ENCODE peak calls at places on chromosomes 11 and 22, in eight cellular contexts. B, E, H, N, D, Y, J and L are unnamed samples.

GRCh38 chr11:121416909-121417567 is 35.1 kb upstream of the SORL1 start:
- DNase-seq in J (peak; percentile 77), H (no peak), D (peak; percentile 85), B (peak; percentile 83), Y (peak; percentile 93), N (peak; percentile 80), E (peak; percentile 77), L (no peak)

GRCh38 chr11:12770966-12771597 is 96.9 kb downstream of the TEAD1 start:
- DNase-seq in Y (no peak), H (no peak), D (no peak), B (no peak), J (no peak), E (peak; percentile 89), N (no peak), L (no peak)

GRCh38 chr22:35231585-35232084 is 25.7 kb upstream of the HMGXB4 start:
- DNase-seq in H (peak; percentile 68), N (peak; percentile 88), B (peak; percentile 70), Y (no peak), D (peak; percentile 18), J (peak; percentile 34), E (peak; percentile 69), L (peak; percentile 75)

GRCh38 chr11:62477927-62478326 is 59.1 kb downstream of the SCGB1A1 start:
- DNase-seq in Y (no peak), D (no peak), J (no peak), B (no peak), N (no peak), H (no peak), E (no peak), L (no peak)

GRCh38 chr22:50121202-50121740 is 31.5 kb downstream of the MOV10L1 start:
- DNase-seq in B (no peak), J (no peak), D (no peak), N (no peak), E (no peak), H (no peak), Y (no peak), L (no peak)

GRCh38 chr22:49209452-49210195 is 618.0 kb downstream of the BRD1 start:
- DNase-seq in J (no peak), B (peak; percentile 22), Y (peak; percentile 28), E (no peak), D (no peak), N (no peak), H (no peak), L (no peak)

GRCh38 chr11:130725417-130726233 is 190.7 kb downstream of the SNX19 start:
- DNase-seq in E (peak; percentile 68), N (no peak), Y (no peak), D (no peak), B (no peak), J (no peak), H (no peak), L (no peak)

GRCh38 chr11:61516675-61517516 is 8.3 kb downstream of the LRRC10B start:
- DNase-seq in E (no peak), D (no peak), Y (no peak), H (peak; percentile 81), B (no peak), N (peak; percentile 74), J (peak; percentile 51), L (peak; percentile 88)

GRCh38 chr11:2558861-2559526 is 114.2 kb downstream of the KCNQ1 start:
- DNase-seq in N (no peak), J (peak; percentile 17), D (no peak), H (no peak), B (peak; percentile 25), E (no peak), Y (no peak), L (no peak)

GRCh38 chr22:40928657-40929056 is 22.5 kb upstream of the RBX1 start:
- DNase-seq in H (no peak), B (no peak), J (no peak), Y (no peak), E (no peak), D (no peak), N (no peak), L (no peak)

GRCh38 chr11:59062602-59063529 is 23.2 kb upstream of the GLYATL1B start:
- DNase-seq in H (no peak), J (no peak), N (no peak), Y (no peak), E (no peak), B (no peak), D (no peak), L (no peak)

GRCh38 chr22:47218671-47219070 is 456.2 kb downstream of the TBC1D22A start:
- DNase-seq in H (no peak), B (no peak), E (no peak), N (no peak), J (no peak), Y (peak; percentile 23), D (no peak), L (no peak)

GRCh38 chr11:127071606-127072005 is 71.0 kb upstream of the KIRREL3 start:
- DNase-seq in J (no peak), B (no peak), N (no peak), H (no peak), Y (peak; percentile 34), E (no peak), D (no peak), L (no peak)

GRCh38 chr22:49210606-49211005 is 617.1 kb downstream of the BRD1 start:
- DNase-seq in E (no peak), H (no peak), B (no peak), D (no peak), J (no peak), Y (peak; percentile 40), N (no peak), L (no peak)

GRCh38 chr11:120682866-120683265 is 171.3 kb downstream of the GRIK4 start:
- DNase-seq in N (no peak), D (no peak), Y (no peak), H (no peak), B (no peak), E (peak; percentile 4), J (no peak), L (no peak)

GRCh38 chr11:64856382-64857227 is 12.2 kb upstream of the CDC42BPG start:
- DNase-seq in N (peak; percentile 82), E (peak; percentile 93), Y (peak; percentile 94), J (peak; percentile 37), H (no peak), B (peak; percentile 80), D (no peak), L (no peak)

GRCh38 chr11:1148752-1149180 is 9.0 kb upstream of the MUC5AC start:
- DNase-seq in Y (no peak), N (no peak), E (no peak), B (peak; percentile 59), J (no peak), D (no peak), H (no peak), L (no peak)

GRCh38 chr11:65560555-65561418 is 2.6 kb upstream of the LTBP3 start:
- DNase-seq in D (peak; percentile 58), Y (no peak), N (no peak), H (no peak), B (no peak), E (peak; percentile 51), J (peak; percentile 82), L (no peak)

GRCh38 chr11:12100429-12100828 is 10.0 kb upstream of the MICAL2 start:
- DNase-seq in E (no peak), J (no peak), N (no peak), H (no peak), B (peak; percentile 65), D (no peak), Y (no peak), L (no peak)

GRCh38 chr11:128552783-128553661 is 34.3 kb downstream of the ETS1 start:
- DNase-seq in Y (no peak), H (peak; percentile 33), D (no peak), B (no peak), N (peak; percentile 41), E (no peak), J (no peak), L (peak; percentile 84)

GRCh38 chr11:22193348-22194051 is 615 bp downstream of the ANO5 start:
- DNase-seq in E (no peak), D (peak; percentile 13), Y (no peak), B (peak; percentile 57), H (peak; percentile 29), N (no peak), J (no peak), L (peak; percentile 31)

GRCh38 chr11:2927851-2928604 is 1.2 kb downstream of the PHLDA2 start:
- DNase-seq in J (peak; percentile 16), Y (no peak), H (no peak), N (no peak), E (no peak), D (no peak), B (peak; percentile 73), L (peak; percentile 49)

GRCh38 chr22:28146401-28147304 is 227.6 kb upstream of the PITPNB start:
- DNase-seq in D (no peak), J (no peak), N (no peak), B (no peak), E (no peak), Y (no peak), H (no peak), L (no peak)

GRCh38 chr11:95138448-95138847 is 48.8 kb downstream of the ENDOD1 start:
- DNase-seq in N (no peak), E (no peak), Y (no peak), H (no peak), D (no peak), J (no peak), B (no peak), L (peak; percentile 51)
- TF ChIP-seq CTCF in N (peak; percentile 45), E (peak; percentile 2), Y (no peak), H (no peak), D (peak; percentile 37), J (no peak), B (no peak), L (peak; percentile 11)

GRCh38 chr11:118640332-118641154 is 33.1 kb downstream of the PHLDB1 start:
- DNase-seq in J (no peak), N (no peak), B (no peak), Y (no peak), H (no peak), D (no peak), E (no peak), L (no peak)
- TF ChIP-seq CTCF in J (no peak), N (no peak), B (no peak), Y (no peak), H (no peak), D (no peak), E (peak; percentile 64), L (no peak)

GRCh38 chr11:46916669-46917108 is 1.7 kb downstream of the LRP4 start:
- DNase-seq in E (peak; percentile 73), Y (peak; percentile 72), N (peak; percentile 37), H (peak; percentile 53), D (peak; percentile 73), J (peak; percentile 66), B (no peak), L (peak; percentile 70)
- TF ChIP-seq CTCF in E (peak; percentile 4), Y (no peak), N (no peak), H (peak; percentile 50), D (peak; percentile 20), J (no peak), B (no peak), L (no peak)

DNA sequence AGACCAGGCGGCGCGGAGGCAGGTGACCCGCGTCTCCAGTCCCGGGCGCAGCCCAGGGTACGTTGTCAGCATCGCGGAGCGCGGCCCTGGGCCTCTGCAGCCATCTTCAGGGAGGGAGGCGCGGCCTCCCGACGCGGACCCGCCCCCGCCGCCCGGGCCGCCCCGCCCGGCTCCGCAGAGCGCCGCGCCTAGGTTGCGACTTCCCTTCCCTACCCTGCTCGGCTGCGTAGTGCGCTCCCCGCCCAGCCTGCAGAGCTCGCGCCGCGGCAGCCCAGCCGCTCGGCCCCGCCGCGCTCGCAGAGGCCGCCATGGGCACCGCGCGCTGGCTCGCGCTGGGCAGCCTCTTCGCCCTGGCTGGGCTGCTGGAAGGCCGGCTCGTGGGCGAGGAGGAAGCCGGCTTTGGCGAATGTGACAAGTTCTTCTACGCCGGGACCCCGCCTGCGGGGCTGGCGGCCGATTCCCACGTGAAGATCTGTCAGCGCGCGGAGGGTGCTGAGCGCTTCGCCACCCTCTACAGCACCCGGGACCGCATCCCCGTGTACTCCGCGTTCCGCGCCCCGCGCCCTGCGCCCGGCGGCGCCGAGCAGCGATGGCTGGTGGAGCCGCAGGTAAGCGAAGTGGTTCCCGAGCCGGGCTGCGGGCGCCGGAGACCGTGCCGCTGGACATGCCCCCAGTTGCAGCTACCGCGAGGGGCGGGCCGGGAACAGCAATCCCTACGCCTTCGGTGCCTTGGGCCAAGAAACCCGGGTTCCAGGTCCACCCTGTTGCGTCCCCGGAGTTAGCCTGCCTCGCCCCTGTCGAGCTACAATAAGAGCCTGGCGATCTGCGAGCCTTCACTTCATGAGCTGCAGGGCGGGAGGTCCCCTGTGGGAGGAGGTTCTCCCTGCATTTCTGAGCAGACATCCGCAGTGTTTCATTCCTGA is at the start of gene ENDOD1:
- DNase-seq in H (peak; percentile 66), E (peak; percentile 70), D (peak; percentile 80), Y (peak; percentile 74), N (peak; percentile 82), B (peak; percentile 92), J (peak; percentile 83), L (peak; percentile 93)
- TF ChIP-seq CTCF in H (peak; percentile 4), E (no peak), D (no peak), Y (no peak), N (peak; percentile 16), B (no peak), J (peak; percentile 31), L (no peak)